ENCODE peak calls at places on chromosome 17, in ten cellular contexts. S, E, W, G, K, H, R, B, P and U are unnamed samples.

GRCh38 chr17:4195306-4195705 is 52.3 kb downstream of the CYB5D2 start:
- DNase-seq in S (peak), E (no peak), W (no peak), G (no peak), K (no peak), H (no peak), R (no peak), B (no peak), P (no peak), U (no peak)

GRCh38 chr17:45296833-45297124 is 20.0 kb downstream of the MAP3K14 start:
- DNase-seq in S (no peak), E (no peak), W (no peak), G (no peak), K (no peak), H (no peak), R (no peak), B (no peak), P (no peak), U (no peak)

GRCh38 chr17:38444151-38444550 is 15.9 kb downstream of the ARHGAP23 start:
- DNase-seq in S (no peak), E (no peak), W (peak), G (peak), K (no peak), H (no peak), R (peak), B (no peak), P (peak), U (no peak)

GRCh38 chr17:50691550-50692447 is 15.9 kb downstream of the ANKRD40 start:
- DNase-seq in S (no peak), E (no peak), W (no peak), G (no peak), K (no peak), H (no peak), R (no peak), B (no peak), P (no peak), U (no peak)

GRCh38 chr17:55704412-55704811 is 18.3 kb downstream of the TMEM100 start:
- DNase-seq in S (no peak), E (no peak), W (no peak), G (peak), K (no peak), H (no peak), R (no peak), B (no peak), P (no peak), U (no peak)

GRCh38 chr17:81060416-81060815 is 25.5 kb downstream of the BAIAP2 start:
- DNase-seq in S (no peak), E (no peak), W (no peak), G (no peak), K (no peak), H (no peak), R (no peak), B (no peak), P (no peak), U (no peak)

GRCh38 chr17:53032861-53033271 is 789.9 kb upstream of the KIF2B start:
- DNase-seq in S (no peak), E (no peak), W (peak), G (peak), K (no peak), H (peak), R (no peak), B (no peak), P (peak), U (no peak)

GRCh38 chr17:32596666-32597065 is 109.9 kb downstream of the CDK5R1 start:
- DNase-seq in S (no peak), E (no peak), W (no peak), G (peak), K (no peak), H (no peak), R (no peak), B (no peak), P (no peak), U (no peak)

GRCh38 chr17:62847426-62847825 is 39.3 kb upstream of the MARCHF10 start:
- DNase-seq in S (no peak), E (no peak), W (no peak), G (no peak), K (no peak), H (no peak), R (no peak), B (no peak), P (no peak), U (no peak)

GRCh38 chr17:39738568-39738901 is 797 bp downstream of the GRB7 start:
- DNase-seq in S (no peak), E (no peak), W (no peak), G (no peak), K (no peak), H (no peak), R (peak), B (no peak), P (no peak), U (no peak)

GRCh38 chr17:35243459-35244204 is 760 bp downstream of the SLFN5 start:
- DNase-seq in S (peak), E (peak), W (peak), G (peak), K (peak), H (no peak), R (peak), B (no peak), P (peak), U (peak)

GRCh38 chr17:76681222-76682137 is 29.3 kb downstream of the MXRA7 start:
- DNase-seq in S (no peak), E (no peak), W (peak), G (peak), K (no peak), H (peak), R (peak), B (peak), P (peak), U (no peak)

GRCh38 chr17:48997103-48997826 is at the start of gene IGF2BP1:
- DNase-seq in S (no peak), E (no peak), W (peak), G (peak), K (no peak), H (no peak), R (no peak), B (no peak), P (peak), U (peak)

GRCh38 chr17:72725432-72726068 is 366.9 kb downstream of the SLC39A11 start:
- DNase-seq in S (no peak), E (no peak), W (peak), G (peak), K (peak), H (peak), R (peak), B (no peak), P (peak), U (no peak)

GRCh38 chr17:50396261-50397110 is 837 bp downstream of the LRRC59 start:
- DNase-seq in S (peak), E (no peak), W (no peak), G (peak), K (no peak), H (no peak), R (peak), B (no peak), P (peak), U (no peak)

GRCh38 chr17:39009471-39010085 is 42.4 kb upstream of the FBXO47 start:
- DNase-seq in S (no peak), E (no peak), W (no peak), G (no peak), K (no peak), H (no peak), R (no peak), B (no peak), P (no peak), U (no peak)

GRCh38 chr17:74008196-74008595 is 195.3 kb upstream of the RPL38 start:
- DNase-seq in S (no peak), E (no peak), W (no peak), G (peak), K (no peak), H (peak), R (no peak), B (no peak), P (no peak), U (no peak)

GRCh38 chr17:14320734-14321475 is 20.0 kb downstream of the HS3ST3B1 start:
- DNase-seq in S (no peak), E (no peak), W (no peak), G (no peak), K (no peak), H (no peak), R (no peak), B (no peak), P (no peak), U (no peak)

GRCh38 chr17:6752068-6752909 is 3.6 kb upstream of the XAF1 start:
- DNase-seq in S (peak), E (peak), W (no peak), G (no peak), K (peak), H (no peak), R (peak), B (peak), P (no peak), U (no peak)

GRCh38 chr17:18185391-18185790 is 1.8 kb downstream of the ALKBH5 start:
- DNase-seq in S (no peak), E (no peak), W (no peak), G (no peak), K (no peak), H (no peak), R (no peak), B (no peak), P (peak), U (no peak)

GRCh38 chr17:65345261-65346060 is 208.3 kb downstream of the RGS9 start:
- DNase-seq in S (peak), E (no peak), W (no peak), G (no peak), K (no peak), H (no peak), R (no peak), B (no peak), P (no peak), U (no peak)

GRCh38 chr17:7238418-7239090 is 703 bp downstream of the PHF23 start:
- DNase-seq in S (no peak), E (no peak), W (no peak), G (peak), K (no peak), H (no peak), R (peak), B (no peak), P (peak), U (no peak)

GRCh38 chr17:49968380-49969133 is 433 bp upstream of the DLX4 start:
- DNase-seq in S (peak), E (peak), W (peak), G (peak), K (peak), H (peak), R (peak), B (no peak), P (peak), U (no peak)

GRCh38 chr17:38867179-38867994 is 2.5 kb upstream of the LASP1 start:
- DNase-seq in S (no peak), E (no peak), W (peak), G (peak), K (no peak), H (no peak), R (no peak), B (no peak), P (peak), U (no peak)

GRCh38 chr17:19904924-19905323 is 37.2 kb upstream of the ULK2 start:
- DNase-seq in S (no peak), E (no peak), W (no peak), G (no peak), K (no peak), H (no peak), R (no peak), B (no peak), P (no peak), U (no peak)

GRCh38 chr17:74177018-74177450 is 26.4 kb upstream of the RPL38 start:
- DNase-seq in S (no peak), E (no peak), W (no peak), G (no peak), K (no peak), H (no peak), R (no peak), B (no peak), P (no peak), U (no peak)

GRCh38 chr17:4144411-4144747 is 1.4 kb downstream of the CYB5D2 start:
- DNase-seq in S (no peak), E (no peak), W (no peak), G (peak), K (no peak), H (no peak), R (no peak), B (no peak), P (no peak), U (no peak)

GRCh38 chr17:17757944-17758343 is 76.7 kb downstream of the RAI1 start:
- DNase-seq in S (no peak), E (no peak), W (no peak), G (no peak), K (no peak), H (no peak), R (no peak), B (no peak), P (no peak), U (no peak)

GRCh38 chr17:55161935-55162555 is 102.7 kb upstream of the HLF start:
- DNase-seq in S (peak), E (peak), W (no peak), G (no peak), K (peak), H (peak), R (no peak), B (peak), P (no peak), U (no peak)

GRCh38 chr17:8885968-8886674 is 18.6 kb upstream of the PIK3R6 start:
- DNase-seq in S (no peak), E (no peak), W (no peak), G (no peak), K (no peak), H (peak), R (no peak), B (no peak), P (no peak), U (no peak)

GRCh38 chr17:55269894-55270293 is 5.1 kb downstream of the HLF start:
- DNase-seq in S (no peak), E (no peak), W (no peak), G (no peak), K (no peak), H (no peak), R (no peak), B (no peak), P (no peak), U (no peak)

GRCh38 chr17:40354191-40355122 is 10.1 kb downstream of the GJD3 start:
- DNase-seq in S (no peak), E (no peak), W (no peak), G (no peak), K (no peak), H (no peak), R (no peak), B (no peak), P (no peak), U (no peak)

GRCh38 chr17:55632236-55632635 is 90.4 kb downstream of the TMEM100 start:
- DNase-seq in S (no peak), E (no peak), W (no peak), G (no peak), K (no peak), H (no peak), R (no peak), B (no peak), P (no peak), U (no peak)

GRCh38 chr17:37683454-37683984 is 40.3 kb upstream of the DDX52 start:
- DNase-seq in S (no peak), E (no peak), W (no peak), G (no peak), K (no peak), H (no peak), R (no peak), B (no peak), P (no peak), U (no peak)

GRCh38 chr17:38532451-38532850 is 73.3 kb downstream of the SRCIN1 start:
- DNase-seq in S (no peak), E (no peak), W (no peak), G (no peak), K (no peak), H (no peak), R (peak), B (no peak), P (no peak), U (no peak)

GRCh38 chr17:1647802-1648581 is 1.7 kb downstream of the RILP start:
- DNase-seq in S (no peak), E (no peak), W (no peak), G (no peak), K (no peak), H (peak), R (peak), B (no peak), P (peak), U (no peak)

GRCh38 chr17:81049973-81050551 is 15.1 kb downstream of the BAIAP2 start:
- DNase-seq in S (no peak), E (no peak), W (no peak), G (peak), K (no peak), H (peak), R (peak), B (no peak), P (no peak), U (no peak)

GRCh38 chr17:74549343-74549742 is 3.4 kb upstream of the CD300C start:
- DNase-seq in S (no peak), E (no peak), W (no peak), G (no peak), K (no peak), H (no peak), R (no peak), B (no peak), P (no peak), U (no peak)

GRCh38 chr17:76071497-76072148 is 694 bp downstream of the SRP68 start:
- DNase-seq in S (no peak), E (no peak), W (no peak), G (peak), K (no peak), H (no peak), R (no peak), B (no peak), P (no peak), U (no peak)

GRCh38 chr17:37650419-37651003 is 7.3 kb upstream of the DDX52 start:
- DNase-seq in S (no peak), E (peak), W (no peak), G (peak), K (no peak), H (peak), R (no peak), B (no peak), P (peak), U (peak)

GRCh38 chr17:60676758-60677307 is 818 bp upstream of the BCAS3 start:
- DNase-seq in S (no peak), E (no peak), W (no peak), G (no peak), K (no peak), H (no peak), R (no peak), B (no peak), P (peak), U (peak)

GRCh38 chr17:60677308-60678117 is at the start of gene BCAS3:
- DNase-seq in S (peak), E (peak), W (peak), G (peak), K (peak), H (peak), R (peak), B (peak), P (peak), U (peak)

GRCh38 chr17:60679287-60679686 is 1.6 kb downstream of the BCAS3 start:
- DNase-seq in S (no peak), E (no peak), W (no peak), G (no peak), K (no peak), H (no peak), R (no peak), B (no peak), P (no peak), U (no peak)

GRCh38 chr17:60675997-60676396 is 1.7 kb upstream of the BCAS3 start:
- DNase-seq in S (no peak), E (no peak), W (no peak), G (no peak), K (no peak), H (no peak), R (no peak), B (no peak), P (no peak), U (peak)

GRCh38 chr17:60678118-60678444 is 430 bp downstream of the BCAS3 start:
- DNase-seq in S (no peak), E (no peak), W (no peak), G (no peak), K (no peak), H (no peak), R (no peak), B (no peak), P (no peak), U (no peak)
- TF ChIP-seq CTCF in S (no peak), E (no peak), W (no peak), G (no peak), K (no peak), H (no peak), R (no peak), B (no peak), P (no peak), U (no peak)

GRCh38 chr17:43983515-43984411 is 20.7 kb upstream of the NAGS start:
- DNase-seq in S (no peak), E (no peak), W (peak), G (no peak), K (no peak), H (no peak), R (peak), B (no peak), P (peak), U (peak)
- TF ChIP-seq CTCF in S (peak), E (peak), W (peak), G (no peak), K (peak), H (no peak), R (peak), B (peak), P (peak), U (no peak)

GRCh38 chr17:68019675-68020450 is 15.7 kb upstream of the KPNA2 start:
- DNase-seq in S (peak), E (peak), W (peak), G (peak), K (peak), H (peak), R (peak), B (peak), P (peak), U (peak)
- TF ChIP-seq CTCF in S (no peak), E (peak), W (peak), G (peak), K (no peak), H (no peak), R (peak), B (peak), P (peak), U (peak)

GRCh38 chr17:78561166-78561565 is 16.0 kb downstream of the DNAH17 start:
- DNase-seq in S (no peak), E (no peak), W (no peak), G (no peak), K (no peak), H (no peak), R (peak), B (no peak), P (no peak), U (no peak)

GRCh38 chr17:78559024-78559423 is 18.2 kb downstream of the DNAH17 start:
- DNase-seq in S (no peak), E (no peak), W (no peak), G (no peak), K (no peak), H (no peak), R (no peak), B (no peak), P (no peak), U (no peak)

GRCh38 chr17:78560731-78561130 is 16.5 kb downstream of the DNAH17 start:
- DNase-seq in S (no peak), E (no peak), W (no peak), G (no peak), K (no peak), H (no peak), R (peak), B (no peak), P (no peak), U (no peak)

GRCh38 chr17:78558181-78558850 is 18.9 kb downstream of the DNAH17 start:
- DNase-seq in S (no peak), E (no peak), W (no peak), G (no peak), K (no peak), H (peak), R (no peak), B (no peak), P (no peak), U (no peak)

DNA sequence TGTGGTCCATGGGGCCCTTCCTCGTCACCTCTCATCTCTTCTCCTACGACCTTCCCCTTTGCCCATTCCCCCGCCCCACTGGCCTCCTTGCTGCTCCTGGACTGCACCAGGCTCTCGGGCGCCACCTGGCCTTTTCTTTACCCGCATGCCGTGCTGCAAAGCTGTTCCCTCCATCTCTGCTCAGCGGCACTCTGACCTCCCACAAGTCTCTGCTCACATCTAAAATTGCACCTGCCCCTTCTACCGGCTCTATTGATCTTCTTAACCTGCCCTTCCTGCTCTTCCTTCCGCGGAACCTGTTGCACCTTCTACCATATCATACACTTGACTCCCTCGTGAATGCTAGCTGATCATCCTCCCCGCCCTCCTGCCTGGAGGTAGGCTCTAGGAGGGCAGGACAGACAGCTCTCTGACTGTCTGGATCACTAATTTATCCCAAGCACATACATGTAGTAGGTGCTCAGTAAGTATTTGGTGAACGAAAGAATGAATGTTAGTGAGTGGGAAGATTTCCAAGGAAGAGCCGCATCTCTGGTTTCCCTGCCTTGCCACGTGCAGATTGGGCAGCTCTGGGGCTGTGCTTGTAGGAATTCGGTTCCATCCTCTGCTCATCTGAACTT is 17.3 kb downstream of the DNAH17 start:
- DNase-seq in S (no peak), E (no peak), W (no peak), G (no peak), K (no peak), H (peak), R (peak), B (no peak), P (no peak), U (no peak)
- TF ChIP-seq CTCF in S (no peak), E (no peak), W (no peak), G (no peak), K (no peak), H (peak), R (no peak), B (no peak), P (no peak), U (no peak)

DNA sequence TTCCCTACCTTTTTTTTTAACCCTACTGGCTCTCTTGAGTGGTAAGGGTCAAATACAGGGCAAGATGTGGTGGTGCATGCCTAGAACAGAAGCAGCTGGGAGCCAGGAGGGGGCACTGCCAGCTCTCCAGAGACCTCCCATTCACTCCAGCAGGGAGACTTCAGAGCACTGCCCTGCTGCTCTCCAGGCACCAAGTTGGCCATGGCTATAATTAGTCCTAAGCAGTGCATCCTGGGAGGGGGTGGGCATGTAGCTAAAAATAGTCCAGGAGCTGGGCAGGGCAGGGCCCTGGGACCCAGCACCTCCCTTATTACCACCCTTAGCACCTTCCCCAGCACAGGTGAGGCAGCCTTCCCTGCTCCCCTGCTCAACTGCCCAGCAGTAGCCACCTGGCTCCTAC is 3.5 kb downstream of the CORO6 start:
- DNase-seq in S (no peak), E (no peak), W (no peak), G (no peak), K (no peak), H (no peak), R (peak), B (no peak), P (peak), U (no peak)
- TF ChIP-seq CTCF in S (peak), E (peak), W (no peak), G (peak), K (peak), H (no peak), R (peak), B (peak), P (peak), U (peak)